ENCODE peak calls at places on chromosomes 3 and 15, in four cellular contexts. Q, G, B and C are unnamed samples.

GRCh38 chr3:108847187-108847586 is 24.6 kb downstream of the TRAT1 start:
- DNase-seq in Q (no peak), G (no peak), B (no peak), C (no peak)

GRCh38 chr3:145383416-145383815 is 777.6 kb downstream of the PLOD2 start:
- DNase-seq in Q (no peak), G (no peak), B (no peak), C (no peak)

GRCh38 chr15:45349671-45350070 is 28.7 kb downstream of the GATM start:
- DNase-seq in Q (no peak), G (no peak), B (no peak), C (no peak)

GRCh38 chr3:63910873-63911272 is 1.3 kb downstream of the SCAANT1 start:
- DNase-seq in Q (no peak), G (no peak), B (no peak), C (no peak)

GRCh38 chr15:93917181-93917580 is 314.2 kb upstream of the MCTP2 start:
- DNase-seq in Q (no peak), G (no peak), B (no peak), C (no peak)

GRCh38 chr3:197793246-197793645 is 2.2 kb downstream of the LRCH3 start:
- DNase-seq in Q (no peak), G (no peak), B (no peak), C (no peak)

GRCh38 chr15:76060098-76060989 is 559 bp downstream of the TMEM266 start:
- DNase-seq in Q (no peak), G (no peak), B (no peak), C (peak)

GRCh38 chr3:58111513-58112184 is 99.1 kb downstream of the DNASE1L3 start:
- DNase-seq in Q (no peak), G (peak), B (no peak), C (no peak)

GRCh38 chr15:50059883-50060282 is 59.1 kb downstream of the ATP8B4 start:
- DNase-seq in Q (peak), G (no peak), B (no peak), C (no peak)

GRCh38 chr3:194162070-194162678 is 26.2 kb downstream of the HES1 start:
- DNase-seq in Q (no peak), G (no peak), B (no peak), C (no peak)

GRCh38 chr15:24772709-24773373 is 97.3 kb downstream of the NPAP1 start:
- DNase-seq in Q (peak), G (peak), B (peak), C (peak)

GRCh38 chr15:24777307-24777706 is 101.7 kb downstream of the NPAP1 start:
- DNase-seq in Q (no peak), G (no peak), B (no peak), C (no peak)

GRCh38 chr15:24766511-24767133 is 91.0 kb downstream of the NPAP1 start:
- DNase-seq in Q (no peak), G (no peak), B (no peak), C (no peak)

DNA sequence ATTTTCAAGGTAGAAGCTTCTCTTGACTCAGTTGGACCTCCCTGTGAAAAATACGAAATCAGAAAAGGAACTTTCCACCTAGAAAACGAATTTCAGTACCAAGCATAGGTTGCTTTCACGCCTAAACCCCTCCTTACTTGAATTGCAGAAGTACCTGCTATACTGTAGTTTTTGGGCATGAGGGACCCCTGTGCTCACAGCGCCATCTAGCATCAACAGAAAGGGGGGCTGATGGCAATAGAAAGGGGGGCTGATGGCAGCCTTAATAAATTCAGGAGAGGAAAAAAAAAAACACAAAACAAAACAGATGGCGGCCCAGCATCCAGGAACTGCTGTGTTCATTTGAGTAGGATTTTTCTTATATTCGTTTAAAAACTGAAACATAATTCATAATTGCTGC is 96.7 kb downstream of the NPAP1 start:
- DNase-seq in Q (peak), G (no peak), B (no peak), C (no peak)
- TF ChIP-seq CTCF in Q (peak), G (peak), B (no peak), C (no peak)

DNA sequence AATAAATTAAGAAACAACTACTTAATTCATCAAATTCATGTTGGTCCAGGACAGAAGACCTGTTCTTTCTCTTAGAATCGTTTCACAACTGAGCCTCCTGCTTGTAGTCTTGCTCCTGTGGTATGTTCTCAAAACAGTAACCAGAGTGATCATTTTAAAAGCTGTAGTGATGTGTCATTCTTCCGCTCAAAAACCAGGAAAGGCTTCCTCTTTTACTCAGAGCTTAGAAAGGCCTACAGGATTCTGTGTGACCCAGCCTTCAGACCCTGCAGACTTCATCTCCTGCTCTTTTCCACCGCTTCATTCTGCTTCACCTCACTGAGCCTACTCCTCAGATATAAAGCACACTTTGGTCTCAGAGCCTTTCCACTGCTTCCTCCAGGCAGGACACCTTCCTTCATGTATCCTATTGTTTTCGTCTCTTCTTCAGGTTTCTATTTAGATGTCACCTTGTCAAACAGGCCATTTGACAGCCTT is 22.7 kb downstream of the ST6GAL1 start:
- DNase-seq in Q (no peak), G (no peak), B (no peak), C (no peak)
- TF ChIP-seq CTCF in Q (no peak), G (no peak), B (no peak), C (no peak)

GRCh38 chr15:41558400-41559238 is at the start of gene TYRO3:
- DNase-seq in Q (peak), G (peak), B (peak), C (peak)
- TF ChIP-seq CTCF in Q (no peak), G (no peak), B (peak), C (no peak)

DNA sequence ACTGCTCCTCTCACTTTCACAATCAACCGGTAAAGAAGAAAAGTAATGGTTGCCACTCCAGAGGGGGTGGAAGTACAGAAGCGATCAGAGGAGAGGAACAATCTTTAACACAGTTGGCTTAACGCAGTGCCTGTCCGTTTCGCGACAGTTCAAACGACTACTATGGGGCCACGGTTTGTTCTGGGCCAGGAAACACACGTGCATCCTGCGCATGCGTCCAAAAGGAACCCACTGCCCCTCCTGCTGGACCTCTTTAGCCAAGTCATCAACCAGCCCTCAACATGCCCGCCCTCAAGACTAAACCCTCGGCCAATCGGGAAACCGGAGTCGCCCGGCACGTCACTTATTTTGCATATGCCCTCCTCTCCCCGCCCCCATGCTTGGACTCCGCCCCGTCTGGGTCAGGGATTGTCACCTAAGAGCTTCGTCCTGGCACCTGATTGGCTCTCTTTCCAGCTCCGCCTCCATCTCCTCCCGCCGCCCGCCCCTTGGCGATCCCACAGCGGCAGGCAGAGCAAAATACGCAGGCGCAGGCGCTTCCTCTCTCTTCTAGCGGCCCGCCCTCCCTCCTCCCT is 345 bp upstream of the CDV3 start:
- DNase-seq in Q (peak), G (peak), B (peak), C (peak)
- TF ChIP-seq CTCF in Q (peak), G (peak), B (no peak), C (no peak)

GRCh38 chr3:153142961-153143360 is 19.1 kb upstream of the RAP2B start:
- DNase-seq in Q (no peak), G (no peak), B (no peak), C (no peak)
- TF ChIP-seq CTCF in Q (no peak), G (no peak), B (no peak), C (no peak)

DNA sequence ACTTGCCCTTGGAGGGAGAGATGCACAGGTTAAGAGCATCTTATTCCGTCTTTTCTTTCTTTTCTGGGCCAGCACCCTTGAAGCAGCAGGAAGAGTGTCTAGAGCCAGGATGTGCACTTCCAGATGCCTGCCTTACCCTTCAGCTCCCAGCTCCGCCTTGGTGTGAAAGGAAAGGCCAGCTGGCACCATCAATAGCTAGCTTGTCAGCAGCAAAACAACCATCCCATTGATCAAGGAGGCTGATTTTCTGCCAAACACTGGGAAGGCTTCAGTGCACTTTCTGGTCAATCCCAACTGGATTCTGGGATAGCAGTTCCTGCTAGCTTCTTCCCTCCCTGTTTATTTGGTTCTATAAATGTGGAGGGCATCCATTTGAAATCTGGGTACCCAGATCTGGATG is 110.9 kb upstream of the GALNT15 start:
- DNase-seq in Q (no peak), G (no peak), B (no peak), C (no peak)
- TF ChIP-seq CTCF in Q (no peak), G (no peak), B (no peak), C (no peak)

GRCh38 chr3:127539366-127540060 is 51.0 kb downstream of the TPRA1 start:
- DNase-seq in Q (no peak), G (no peak), B (no peak), C (no peak)
- TF ChIP-seq CTCF in Q (no peak), G (no peak), B (no peak), C (no peak)

GRCh38 chr3:131053021-131053420 is 26.3 kb downstream of the NEK11 start:
- DNase-seq in Q (no peak), G (no peak), B (no peak), C (no peak)
- TF ChIP-seq CTCF in Q (peak), G (no peak), B (no peak), C (no peak)